ENCODE peak calls at places on chromosomes 16 and 17, in seven cellular contexts. C is T-helper 1 cell, W is memory B cell, M is A172, R is IMR-90, X is SHP77 treated with DMSO at 0.1 percent for 48 hours, K is AG09309. E is an unnamed sample.

GRCh38 chr17:14738652-14738988 is 437.7 kb downstream of the HS3ST3B1 start:
- DNase-seq in W (no peak), R (no peak), M (no peak), K (no peak), C (no peak), X (no peak), E (no peak)

GRCh38 chr16:23903001-23903414 is 67.2 kb downstream of the PRKCB start:
- DNase-seq in W (no peak), X (no peak), M (no peak), C (no peak), R (no peak), K (no peak), E (no peak)

GRCh38 chr16:30356401-30357084 is 1.4 kb upstream of the CD2BP2 start:
- DNase-seq in K (no peak), R (no peak), C (no peak), W (no peak), X (peak; percentile 32), M (no peak), E (peak; percentile 68)

GRCh38 chr16:70659546-70659945 is 13.2 kb downstream of the IL34 start:
- DNase-seq in K (no peak), M (no peak), R (no peak), X (no peak), C (no peak), W (no peak), E (no peak)

GRCh38 chr16:15404792-15405191 is 9.2 kb downstream of the MPV17L start:
- DNase-seq in C (no peak), X (no peak), K (no peak), M (peak; percentile 25), R (no peak), W (no peak), E (no peak)

GRCh38 chr16:89565256-89565505 is 4.7 kb downstream of the RPL13 start:
- DNase-seq in W (no peak), M (no peak), R (no peak), X (no peak), K (no peak), C (no peak), E (no peak)

GRCh38 chr17:246851-247421 is 65.5 kb upstream of the DOC2B start:
- DNase-seq in M (no peak), C (no peak), X (no peak), K (no peak), R (no peak), W (no peak), E (no peak)

GRCh38 chr16:23330161-23330560 is 28.1 kb downstream of the SCNN1B start:
- DNase-seq in M (no peak), C (no peak), W (no peak), X (no peak), K (no peak), R (no peak), E (no peak)

GRCh38 chr17:4623249-4623648 is 18.2 kb downstream of the ALOX15 start:
- DNase-seq in R (peak; percentile 71), K (no peak), W (no peak), C (no peak), X (no peak), M (no peak), E (no peak)

GRCh38 chr17:31511583-31511982 is 120.1 kb downstream of the RAB11FIP4 start:
- DNase-seq in R (no peak), M (no peak), C (no peak), X (no peak), K (no peak), W (no peak), E (no peak)

GRCh38 chr16:3074860-3075545 is 9.6 kb downstream of the IL32 start:
- DNase-seq in K (no peak), C (peak; percentile 98), R (no peak), M (no peak), X (no peak), W (no peak), E (no peak)

GRCh38 chr17:69609495-69610315 is 195.2 kb downstream of the MAP2K6 start:
- DNase-seq in W (no peak), K (peak; percentile 10), R (peak; percentile 55), M (peak; percentile 5), C (no peak), X (no peak), E (peak; percentile 55)

GRCh38 chr16:12340151-12340733 is 363.7 kb downstream of the SNX29 start:
- DNase-seq in K (no peak), M (peak; percentile 38), W (no peak), R (peak; percentile 73), X (no peak), C (peak; percentile 8), E (no peak)

GRCh38 chr17:75664099-75664549 is 2.8 kb downstream of the RECQL5 start:
- DNase-seq in X (no peak), R (no peak), W (peak; percentile 24), K (no peak), M (no peak), C (no peak), E (no peak)

E was measured in NCI-H446.